ENCODE peak calls at places on chromosomes 11 and 22, in four cellular contexts. S is lung, P is psoas muscle, U is stomach. Z is an unnamed sample.

GRCh38 chr11:57513446-57513795 is 2.1 kb downstream of the SLC43A1 start:
- DNase-seq in S (no peak), P (no peak), U (no peak), Z (no peak)

GRCh38 chr11:66727282-66727882 is 1.6 kb downstream of the SPTBN2 start:
- DNase-seq in S (no peak), P (peak; percentile 54), U (peak; percentile 34), Z (no peak)

GRCh38 chr22:35446365-35446764 is 46.4 kb downstream of the MCM5 start:
- DNase-seq in S (no peak), P (no peak), U (no peak), Z (no peak)

GRCh38 chr22:42341779-42342178 is 71.3 kb upstream of the TCF20 start:
- DNase-seq in S (no peak), P (no peak), U (no peak), Z (no peak)

GRCh38 chr22:42065408-42066132 is 5.0 kb downstream of the NAGA start:
- DNase-seq in S (no peak), P (no peak), U (no peak), Z (no peak)

GRCh38 chr11:126544311-126545056 is 189.0 kb downstream of the ST3GAL4 start:
- DNase-seq in S (no peak), P (no peak), U (no peak), Z (no peak)

GRCh38 chr11:78351193-78351592 is 66.4 kb downstream of the GAB2 start:
- DNase-seq in S (no peak), P (no peak), U (no peak), Z (no peak)

GRCh38 chr11:19968860-19969259 is 191.4 kb downstream of the DBX1 start:
- DNase-seq in S (no peak), P (no peak), U (no peak), Z (no peak)

GRCh38 chr11:9310485-9310884 is 3.9 kb downstream of the TMEM41B start:
- DNase-seq in S (no peak), P (no peak), U (no peak), Z (no peak)

GRCh38 chr11:124676386-124676785 is 2.7 kb downstream of the SPA17 start:
- DNase-seq in S (peak; percentile 58), P (no peak), U (no peak), Z (peak; percentile 76)

GRCh38 chr11:28461338-28461737 is 353.1 kb downstream of the METTL15 start:
- DNase-seq in S (no peak), P (no peak), U (no peak), Z (no peak)

GRCh38 chr11:10032991-10033390 is 261.0 kb downstream of the SBF2 start:
- DNase-seq in S (no peak), P (no peak), U (no peak), Z (no peak)

GRCh38 chr22:47195676-47196492 is 433.4 kb downstream of the TBC1D22A start:
- DNase-seq in S (no peak), P (peak; percentile 42), U (peak; percentile 18), Z (peak; percentile 53)

GRCh38 chr22:44049369-44050231 is 25.5 kb downstream of the PARVB start:
- DNase-seq in S (no peak), P (no peak), U (no peak), Z (no peak)

GRCh38 chr11:133506023-133506422 is 26.3 kb downstream of the OPCML start:
- DNase-seq in S (no peak), P (no peak), U (no peak), Z (no peak)

GRCh38 chr11:35165416-35166368 is 26.7 kb downstream of the CD44 start:
- DNase-seq in S (peak; percentile 37), P (no peak), U (peak; percentile 46), Z (no peak)

GRCh38 chr11:65793144-65793581 is 6.3 kb downstream of the OVOL1 start:
- DNase-seq in S (peak; percentile 76), P (no peak), U (peak; percentile 95), Z (no peak)

GRCh38 chr11:83033972-83034672 is 37.6 kb downstream of the RAB30 start:
- DNase-seq in S (no peak), P (peak; percentile 78), U (peak; percentile 31), Z (no peak)

GRCh38 chr11:10900686-10901415 is 43.0 kb upstream of the ZBED5 start:
- DNase-seq in S (no peak), P (peak; percentile 55), U (no peak), Z (no peak)

GRCh38 chr22:30140414-30140813 is 60.1 kb downstream of the HORMAD2 start:
- DNase-seq in S (no peak), P (no peak), U (no peak), Z (no peak)

GRCh38 chr22:30144391-30144790 is 64.1 kb downstream of the HORMAD2 start:
- DNase-seq in S (no peak), P (no peak), U (no peak), Z (no peak)

DNA sequence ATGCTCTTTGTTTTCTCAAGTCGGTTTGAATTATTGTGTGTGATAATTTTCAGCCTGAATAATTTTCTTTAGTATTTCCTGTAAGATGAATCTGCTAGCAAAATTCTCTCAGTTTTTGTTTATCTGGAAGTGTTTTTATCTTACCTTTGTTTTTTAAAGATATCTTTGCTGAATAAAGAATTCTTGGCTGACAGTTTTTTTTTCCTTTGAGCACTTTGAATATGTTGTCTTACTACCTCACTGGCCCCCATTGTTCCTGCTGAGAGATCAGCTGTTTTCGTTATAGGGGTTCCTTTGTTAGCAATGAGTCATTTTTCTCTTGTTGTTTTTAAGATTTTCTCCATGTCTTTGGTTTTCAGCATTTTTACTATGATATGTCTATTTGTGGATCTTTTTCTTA is 63.0 kb downstream of the HORMAD2 start:
- DNase-seq in S (no peak), P (no peak), U (no peak), Z (no peak)
- H3K27ac ChIP-seq in S (no peak overlapping the region), P (no peak overlapping the region), U (no peak overlapping the region), Z (no peak overlapping the region)

DNA sequence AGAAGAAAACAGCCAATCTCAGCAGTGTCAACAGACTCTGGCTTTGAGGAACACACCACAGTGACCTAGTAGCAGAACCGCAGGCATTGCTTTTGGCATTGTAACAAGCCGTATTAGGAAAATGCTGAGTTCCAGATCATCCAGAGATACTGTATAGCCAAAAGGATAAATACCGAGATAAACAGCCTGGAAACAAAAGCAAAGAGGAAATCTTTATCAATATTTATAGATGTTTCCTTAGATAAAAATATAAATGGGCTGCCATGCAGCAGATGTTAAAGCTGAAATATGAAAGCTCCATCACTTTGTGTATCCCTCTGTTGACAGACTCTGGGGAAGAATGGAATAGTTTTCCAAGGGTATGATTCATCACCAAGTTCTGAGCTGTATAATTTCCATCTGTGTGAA is 98.9 kb upstream of the TP53AIP1 start:
- DNase-seq in S (no peak), P (no peak), U (no peak), Z (no peak)
- H3K27ac ChIP-seq in S (no peak overlapping the region), P (no peak overlapping the region), U (no peak overlapping the region), Z (no peak overlapping the region)

DNA sequence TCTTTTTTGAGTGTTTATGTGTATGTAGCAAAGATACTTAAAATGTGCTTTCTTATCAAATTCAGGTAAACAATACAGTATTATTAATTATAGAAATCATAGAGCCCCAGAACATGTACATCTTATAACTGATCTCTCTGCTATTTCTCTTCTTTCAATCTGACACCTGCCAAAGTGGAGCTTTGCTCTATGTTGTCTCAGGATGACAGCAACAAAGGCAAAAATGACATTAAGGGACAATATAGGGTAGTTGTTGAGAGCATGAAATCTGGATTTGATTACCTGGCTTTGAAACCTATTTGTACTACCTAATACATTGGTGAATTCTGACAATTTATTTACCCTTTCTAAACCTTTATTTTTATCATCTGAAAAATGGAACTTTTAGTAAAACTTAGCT is 7.0 kb downstream of the OR5J2 start:
- DNase-seq in S (no peak), P (no peak), U (no peak), Z (no peak)
- H3K27ac ChIP-seq in S (no peak overlapping the region), P (no peak overlapping the region), U (no peak overlapping the region), Z (no peak overlapping the region)

GRCh38 chr11:2386591-2386990 is 9.5 kb downstream of the CD81 start:
- DNase-seq in S (no peak), P (peak; percentile 56), U (no peak), Z (no peak)
- H3K27ac ChIP-seq in S (peak overlapping the region; percentile 65), P (peak overlapping the region; percentile 16), U (peak overlapping the region; percentile 70), Z (peak overlapping the region; percentile 62)